ENCODE peak calls at places on chromosomes 13 and 19, in seven cellular contexts. One of them, this sample, is unnamed.

GRCh38 chr19:46723023-46723461 is 6.1 kb upstream of the PRKD2 start:
- DNase-seq in GM12878: no peak
- DNase-seq in stomach: no peak
- DNase-seq in GM12891: no peak
- DNase-seq in sigmoid colon: no peak
- DNase-seq in transverse colon: no peak
- DNase-seq in breast epithelium: no peak
- DNase-seq in this sample: no peak

GRCh38 chr13:43786766-43787517 is at the start of gene ENOX1:
- DNase-seq in GM12878: no peak
- DNase-seq in stomach: peak
- DNase-seq in GM12891: peak
- DNase-seq in sigmoid colon: peak
- DNase-seq in transverse colon: peak
- DNase-seq in breast epithelium: no peak
- DNase-seq in this sample: peak

GRCh38 chr19:40216777-40217026 is 1.5 kb downstream of the TTC9B start:
- DNase-seq in GM12878: no peak
- DNase-seq in stomach: no peak
- DNase-seq in GM12891: no peak
- DNase-seq in sigmoid colon: no peak
- DNase-seq in transverse colon: no peak
- DNase-seq in breast epithelium: no peak
- DNase-seq in this sample: no peak

GRCh38 chr13:36154567-36155231 is 23.5 kb upstream of the DCLK1 start:
- DNase-seq in GM12878: no peak
- DNase-seq in stomach: no peak
- DNase-seq in GM12891: no peak
- DNase-seq in sigmoid colon: no peak
- DNase-seq in transverse colon: no peak
- DNase-seq in breast epithelium: no peak
- DNase-seq in this sample: no peak

GRCh38 chr19:17846146-17846545 is 1.6 kb downstream of the JAK3 start:
- DNase-seq in GM12878: peak
- DNase-seq in stomach: no peak
- DNase-seq in GM12891: no peak
- DNase-seq in sigmoid colon: no peak
- DNase-seq in transverse colon: peak
- DNase-seq in breast epithelium: no peak
- DNase-seq in this sample: no peak

GRCh38 chr19:19546751-19547162 is 8.7 kb downstream of the CILP2 start:
- DNase-seq in GM12878: no peak
- DNase-seq in stomach: no peak
- DNase-seq in GM12891: no peak
- DNase-seq in sigmoid colon: no peak
- DNase-seq in transverse colon: no peak
- DNase-seq in breast epithelium: no peak
- DNase-seq in this sample: no peak

GRCh38 chr13:35768126-35768525 is 291.6 kb upstream of the MAB21L1 start:
- DNase-seq in GM12878: no peak
- DNase-seq in stomach: no peak
- DNase-seq in GM12891: no peak
- DNase-seq in sigmoid colon: no peak
- DNase-seq in transverse colon: no peak
- DNase-seq in breast epithelium: no peak
- DNase-seq in this sample: no peak

GRCh38 chr19:23071087-23071511 is 45.7 kb upstream of the ZNF730 start:
- DNase-seq in GM12878: no peak
- DNase-seq in stomach: no peak
- DNase-seq in GM12891: peak
- DNase-seq in sigmoid colon: peak
- DNase-seq in transverse colon: no peak
- DNase-seq in breast epithelium: peak
- DNase-seq in this sample: no peak

GRCh38 chr19:10116085-10116865 is 3.4 kb downstream of the EIF3G start:
- DNase-seq in GM12878: no peak
- DNase-seq in stomach: no peak
- DNase-seq in GM12891: no peak
- DNase-seq in sigmoid colon: no peak
- DNase-seq in transverse colon: no peak
- DNase-seq in breast epithelium: peak
- DNase-seq in this sample: no peak

GRCh38 chr19:35214766-35215422 is 13.6 kb downstream of the FAM187B start:
- DNase-seq in GM12878: no peak
- DNase-seq in stomach: no peak
- DNase-seq in GM12891: no peak
- DNase-seq in sigmoid colon: no peak
- DNase-seq in transverse colon: no peak
- DNase-seq in breast epithelium: no peak
- DNase-seq in this sample: no peak

GRCh38 chr13:76764916-76765315 is 121.3 kb downstream of the KCTD12 start:
- DNase-seq in GM12878: no peak
- DNase-seq in stomach: no peak
- DNase-seq in GM12891: no peak
- DNase-seq in sigmoid colon: no peak
- DNase-seq in transverse colon: no peak
- DNase-seq in breast epithelium: no peak
- DNase-seq in this sample: no peak

GRCh38 chr19:38721977-38722773 is 22.1 kb downstream of the CAPN12 start:
- DNase-seq in GM12878: no peak
- DNase-seq in stomach: peak
- DNase-seq in GM12891: no peak
- DNase-seq in sigmoid colon: no peak
- DNase-seq in transverse colon: no peak
- DNase-seq in breast epithelium: no peak
- DNase-seq in this sample: no peak

GRCh38 chr13:63044617-63045016 is 1629.0 kb upstream of the PCDH20 start:
- DNase-seq in GM12878: no peak
- DNase-seq in stomach: no peak
- DNase-seq in GM12891: no peak
- DNase-seq in sigmoid colon: no peak
- DNase-seq in transverse colon: no peak
- DNase-seq in breast epithelium: no peak
- DNase-seq in this sample: no peak

GRCh38 chr13:33158830-33159229 is 126.7 kb downstream of the STARD13 start:
- DNase-seq in GM12878: no peak
- DNase-seq in stomach: no peak
- DNase-seq in GM12891: no peak
- DNase-seq in sigmoid colon: no peak
- DNase-seq in transverse colon: no peak
- DNase-seq in breast epithelium: no peak
- DNase-seq in this sample: no peak

GRCh38 chr13:30757026-30757425 is 21.7 kb downstream of the ALOX5AP start:
- DNase-seq in GM12878: no peak
- DNase-seq in stomach: no peak
- DNase-seq in GM12891: no peak
- DNase-seq in sigmoid colon: no peak
- DNase-seq in transverse colon: no peak
- DNase-seq in breast epithelium: no peak
- DNase-seq in this sample: no peak

GRCh38 chr19:50838239-50838638 is 4.9 kb upstream of the KLK15 start:
- DNase-seq in GM12878: peak
- DNase-seq in stomach: no peak
- DNase-seq in GM12891: no peak
- DNase-seq in sigmoid colon: peak
- DNase-seq in transverse colon: no peak
- DNase-seq in breast epithelium: no peak
- DNase-seq in this sample: no peak

GRCh38 chr19:39304701-39305571 is 8.7 kb downstream of the IFNL1 start:
- DNase-seq in GM12878: no peak
- DNase-seq in stomach: no peak
- DNase-seq in GM12891: no peak
- DNase-seq in sigmoid colon: peak
- DNase-seq in transverse colon: no peak
- DNase-seq in breast epithelium: no peak
- DNase-seq in this sample: no peak

GRCh38 chr19:47093254-47093653 is 20.3 kb downstream of the ZC3H4 start:
- DNase-seq in GM12878: no peak
- DNase-seq in stomach: no peak
- DNase-seq in GM12891: no peak
- DNase-seq in sigmoid colon: no peak
- DNase-seq in transverse colon: no peak
- DNase-seq in breast epithelium: no peak
- DNase-seq in this sample: no peak

GRCh38 chr19:16338470-16339360 is 14.1 kb downstream of the KLF2 start:
- DNase-seq in GM12878: peak
- DNase-seq in stomach: no peak
- DNase-seq in GM12891: peak
- DNase-seq in sigmoid colon: no peak
- DNase-seq in transverse colon: peak
- DNase-seq in breast epithelium: peak
- DNase-seq in this sample: peak

DNA sequence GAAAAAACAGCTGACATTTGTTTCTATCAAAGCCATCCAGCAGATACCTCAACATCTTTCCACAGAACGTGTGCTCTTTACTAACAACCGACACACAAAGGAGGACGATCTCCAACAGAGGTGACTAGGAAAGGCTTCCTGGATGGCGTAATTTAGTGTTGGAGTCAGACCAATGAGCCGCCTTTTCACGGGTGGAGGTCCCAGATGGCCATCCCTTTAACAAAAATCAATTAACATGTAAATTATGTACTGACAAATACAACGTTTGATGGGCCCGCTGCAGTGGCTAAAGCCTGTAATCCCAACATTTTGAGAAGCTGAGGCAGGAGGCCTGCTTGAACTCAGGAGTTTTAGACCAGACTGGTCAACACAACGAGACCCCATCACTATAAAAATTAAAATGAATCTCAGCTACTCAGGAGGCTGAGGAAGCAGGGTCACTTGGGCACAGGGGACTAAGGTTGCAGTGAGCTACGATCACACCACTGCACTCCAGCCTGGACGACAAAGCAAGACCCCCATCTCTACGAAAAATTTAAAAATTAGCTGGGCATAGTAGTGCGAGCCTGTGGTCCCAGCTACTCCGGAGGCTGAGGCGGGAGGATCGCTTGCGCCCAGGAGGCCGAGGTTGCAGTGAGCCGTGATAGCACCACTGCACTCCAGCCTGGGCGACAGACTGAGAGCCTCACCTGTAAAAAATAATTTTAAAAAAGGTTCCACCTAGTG is 1.2 kb upstream of the DPY19L3 start:
- DNase-seq in GM12878: no peak
- DNase-seq in stomach: no peak
- DNase-seq in GM12891: no peak
- DNase-seq in sigmoid colon: no peak
- DNase-seq in transverse colon: no peak
- DNase-seq in breast epithelium: no peak
- DNase-seq in this sample: no peak
- TF ChIP-seq POLR2AphosphoS5 in GM12878: no peak
- TF ChIP-seq POLR2AphosphoS5 in stomach: no peak
- TF ChIP-seq POLR2AphosphoS5 in GM12891: no peak
- TF ChIP-seq POLR2AphosphoS5 in sigmoid colon: no peak
- TF ChIP-seq POLR2AphosphoS5 in transverse colon: no peak
- TF ChIP-seq POLR2AphosphoS5 in breast epithelium: no peak
- TF ChIP-seq POLR2AphosphoS5 in this sample: no peak

GRCh38 chr19:41325947-41326706 is 16.2 kb downstream of the CCDC97 start:
- DNase-seq in GM12878: no peak
- DNase-seq in stomach: no peak
- DNase-seq in GM12891: peak
- DNase-seq in sigmoid colon: no peak
- DNase-seq in transverse colon: peak
- DNase-seq in breast epithelium: no peak
- DNase-seq in this sample: no peak
- TF ChIP-seq POLR2A in GM12878: peak
- TF ChIP-seq POLR2A in stomach: no peak
- TF ChIP-seq POLR2A in GM12891: peak
- TF ChIP-seq POLR2A in sigmoid colon: no peak
- TF ChIP-seq POLR2A in transverse colon: peak
- TF ChIP-seq POLR2A in breast epithelium: no peak
- TF ChIP-seq POLR2A in this sample: no peak

GRCh38 chr19:1750343-1751021 is 2.8 kb upstream of the ONECUT3 start:
- DNase-seq in GM12878: no peak
- DNase-seq in stomach: no peak
- DNase-seq in GM12891: no peak
- DNase-seq in sigmoid colon: no peak
- DNase-seq in transverse colon: no peak
- DNase-seq in breast epithelium: no peak
- DNase-seq in this sample: no peak

GRCh38 chr19:1749373-1750342 is 3.6 kb upstream of the ONECUT3 start:
- DNase-seq in GM12878: no peak
- DNase-seq in stomach: no peak
- DNase-seq in GM12891: no peak
- DNase-seq in sigmoid colon: no peak
- DNase-seq in transverse colon: no peak
- DNase-seq in breast epithelium: no peak
- DNase-seq in this sample: no peak

GRCh38 chr19:1747285-1748114 is 5.8 kb upstream of the ONECUT3 start:
- DNase-seq in GM12878: no peak
- DNase-seq in stomach: peak
- DNase-seq in GM12891: no peak
- DNase-seq in sigmoid colon: no peak
- DNase-seq in transverse colon: no peak
- DNase-seq in breast epithelium: no peak
- DNase-seq in this sample: peak

GRCh38 chr19:1748115-1748702 is 5.1 kb upstream of the ONECUT3 start:
- DNase-seq in GM12878: no peak
- DNase-seq in stomach: peak
- DNase-seq in GM12891: peak
- DNase-seq in sigmoid colon: no peak
- DNase-seq in transverse colon: peak
- DNase-seq in breast epithelium: no peak
- DNase-seq in this sample: peak

GRCh38 chr19:1748703-1749341 is 4.5 kb upstream of the ONECUT3 start:
- DNase-seq in GM12878: no peak
- DNase-seq in stomach: no peak
- DNase-seq in GM12891: no peak
- DNase-seq in sigmoid colon: no peak
- DNase-seq in transverse colon: no peak
- DNase-seq in breast epithelium: no peak
- DNase-seq in this sample: no peak
- TF ChIP-seq POLR2AphosphoS5 in GM12878: no peak
- TF ChIP-seq POLR2AphosphoS5 in stomach: no peak
- TF ChIP-seq POLR2AphosphoS5 in GM12891: no peak
- TF ChIP-seq POLR2AphosphoS5 in sigmoid colon: no peak
- TF ChIP-seq POLR2AphosphoS5 in transverse colon: no peak
- TF ChIP-seq POLR2AphosphoS5 in breast epithelium: no peak
- TF ChIP-seq POLR2AphosphoS5 in this sample: no peak

GRCh38 chr13:49020328-49020727 is 44.6 kb downstream of the FNDC3A start:
- DNase-seq in GM12878: no peak
- DNase-seq in stomach: no peak
- DNase-seq in GM12891: no peak
- DNase-seq in sigmoid colon: no peak
- DNase-seq in transverse colon: no peak
- DNase-seq in breast epithelium: no peak
- DNase-seq in this sample: no peak
- TF ChIP-seq POLR2A in GM12878: no peak
- TF ChIP-seq POLR2A in stomach: no peak
- TF ChIP-seq POLR2A in GM12891: no peak
- TF ChIP-seq POLR2A in sigmoid colon: no peak
- TF ChIP-seq POLR2A in transverse colon: no peak
- TF ChIP-seq POLR2A in breast epithelium: no peak
- TF ChIP-seq POLR2A in this sample: no peak